ENCODE peak calls at places on chromosome X, in six cellular contexts. One of them, this sample, is unnamed. For H3K27me3, the result is how much of the 10 kb centered on the place peaks cover.

GRCh38 chrX:22135171-22135711 is 103.1 kb downstream of the PHEX start:
- DNase-seq in thoracic aorta: no peak
- DNase-seq in tibial artery: no peak
- DNase-seq in tibial nerve: no peak
- DNase-seq in breast epithelium: peak
- DNase-seq in PC-3: peak
- DNase-seq in this sample: no peak

GRCh38 chrX:149949743-149950436 is 11.6 kb upstream of the EOLA2 start:
- DNase-seq in thoracic aorta: no peak
- DNase-seq in tibial artery: no peak
- DNase-seq in tibial nerve: no peak
- DNase-seq in breast epithelium: no peak
- DNase-seq in PC-3: no peak
- DNase-seq in this sample: peak

GRCh38 chrX:44922980-44923379 is 50.0 kb downstream of the KDM6A start:
- DNase-seq in thoracic aorta: no peak
- DNase-seq in tibial artery: no peak
- DNase-seq in tibial nerve: no peak
- DNase-seq in breast epithelium: no peak
- DNase-seq in PC-3: no peak
- DNase-seq in this sample: no peak

GRCh38 chrX:11787564-11787963 is 29.5 kb downstream of the MSL3 start:
- DNase-seq in thoracic aorta: no peak
- DNase-seq in tibial artery: no peak
- DNase-seq in tibial nerve: peak
- DNase-seq in breast epithelium: no peak
- DNase-seq in PC-3: peak
- DNase-seq in this sample: peak

GRCh38 chrX:25015486-25016360 is at the start of gene ARX:
- DNase-seq in thoracic aorta: no peak
- DNase-seq in tibial artery: no peak
- DNase-seq in tibial nerve: no peak
- DNase-seq in breast epithelium: no peak
- DNase-seq in PC-3: no peak
- DNase-seq in this sample: peak

GRCh38 chrX:119686087-119686639 is 6.8 kb downstream of the SEPTIN6 start:
- DNase-seq in thoracic aorta: no peak
- DNase-seq in tibial artery: no peak
- DNase-seq in tibial nerve: no peak
- DNase-seq in breast epithelium: no peak
- DNase-seq in PC-3: no peak
- DNase-seq in this sample: no peak

GRCh38 chrX:9775930-9776329 is 10.3 kb upstream of the GPR143 start:
- DNase-seq in thoracic aorta: no peak
- DNase-seq in tibial artery: no peak
- DNase-seq in tibial nerve: no peak
- DNase-seq in breast epithelium: no peak
- DNase-seq in PC-3: no peak
- DNase-seq in this sample: no peak

GRCh38 chrX:113726009-113726408 is 857.9 kb upstream of the HTR2C start:
- DNase-seq in thoracic aorta: no peak
- DNase-seq in tibial artery: no peak
- DNase-seq in tibial nerve: no peak
- DNase-seq in breast epithelium: no peak
- DNase-seq in PC-3: no peak
- DNase-seq in this sample: no peak

GRCh38 chrX:21926527-21927278 is 13.8 kb upstream of the SMS start:
- DNase-seq in thoracic aorta: no peak
- DNase-seq in tibial artery: no peak
- DNase-seq in tibial nerve: no peak
- DNase-seq in breast epithelium: no peak
- DNase-seq in PC-3: peak
- DNase-seq in this sample: peak

GRCh38 chrX:124226129-124226528 is 106.3 kb upstream of the TEX13D start:
- DNase-seq in thoracic aorta: no peak
- DNase-seq in tibial artery: no peak
- DNase-seq in tibial nerve: no peak
- DNase-seq in breast epithelium: no peak
- DNase-seq in PC-3: peak
- DNase-seq in this sample: no peak

GRCh38 chrX:104112326-104112951 is at the start of gene ZCCHC18:
- DNase-seq in thoracic aorta: no peak
- DNase-seq in tibial artery: peak
- DNase-seq in tibial nerve: no peak
- DNase-seq in breast epithelium: peak
- DNase-seq in PC-3: peak
- DNase-seq in this sample: peak

GRCh38 chrX:54407266-54407665 is 32.9 kb upstream of the TSR2 start:
- DNase-seq in thoracic aorta: no peak
- DNase-seq in tibial artery: no peak
- DNase-seq in tibial nerve: no peak
- DNase-seq in breast epithelium: no peak
- DNase-seq in PC-3: no peak
- DNase-seq in this sample: no peak

GRCh38 chrX:100704581-100705203 is 27.2 kb downstream of the SYTL4 start:
- DNase-seq in thoracic aorta: no peak
- DNase-seq in tibial artery: no peak
- DNase-seq in tibial nerve: no peak
- DNase-seq in breast epithelium: no peak
- DNase-seq in PC-3: no peak
- DNase-seq in this sample: no peak

DNA sequence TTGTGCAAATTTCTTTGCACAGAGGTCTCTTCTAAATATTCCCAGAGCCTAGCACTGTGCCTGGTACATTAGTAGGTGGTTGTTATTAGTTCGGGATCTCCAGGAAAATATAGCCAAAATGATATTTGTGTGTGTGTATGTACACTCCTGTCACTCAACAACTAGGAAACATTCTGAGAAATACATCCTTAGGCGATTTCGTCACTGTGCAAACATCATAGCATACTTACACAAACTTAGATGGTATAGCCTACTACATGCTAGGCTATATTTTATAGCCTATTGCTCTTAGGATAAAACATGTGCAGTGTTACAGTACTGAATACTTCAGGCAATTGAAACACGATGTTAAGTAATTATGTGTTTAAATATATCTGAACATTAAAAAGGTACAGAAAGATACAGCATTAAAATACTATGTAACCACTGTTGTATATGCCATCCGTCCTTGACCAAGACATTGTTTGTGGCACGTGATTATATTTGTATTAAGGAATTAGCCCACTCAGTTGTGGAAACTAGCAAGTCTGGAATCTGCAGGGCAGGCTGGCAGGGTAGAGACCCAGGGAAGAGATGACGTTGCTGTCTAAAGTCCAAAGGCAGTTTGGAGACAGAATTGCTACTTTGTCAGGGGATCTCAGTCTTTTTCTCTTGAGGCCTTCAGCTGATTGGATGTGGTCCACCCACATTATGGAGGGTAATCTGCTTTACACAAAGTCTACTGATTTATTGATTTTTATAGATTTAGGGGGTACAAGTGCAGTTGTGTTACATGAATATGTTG is 106.9 kb downstream of the COL4A6 start:
- DNase-seq in thoracic aorta: no peak
- DNase-seq in tibial artery: no peak
- DNase-seq in tibial nerve: no peak
- DNase-seq in breast epithelium: no peak
- DNase-seq in PC-3: peak
- DNase-seq in this sample: no peak
- H3K27me3 ChIP-seq in thoracic aorta: under half
- H3K27me3 ChIP-seq in tibial artery: under half
- H3K27me3 ChIP-seq in tibial nerve: under half
- H3K27me3 ChIP-seq in breast epithelium: under half
- H3K27me3 ChIP-seq in PC-3: under half
- H3K27me3 ChIP-seq in this sample: under half

DNA sequence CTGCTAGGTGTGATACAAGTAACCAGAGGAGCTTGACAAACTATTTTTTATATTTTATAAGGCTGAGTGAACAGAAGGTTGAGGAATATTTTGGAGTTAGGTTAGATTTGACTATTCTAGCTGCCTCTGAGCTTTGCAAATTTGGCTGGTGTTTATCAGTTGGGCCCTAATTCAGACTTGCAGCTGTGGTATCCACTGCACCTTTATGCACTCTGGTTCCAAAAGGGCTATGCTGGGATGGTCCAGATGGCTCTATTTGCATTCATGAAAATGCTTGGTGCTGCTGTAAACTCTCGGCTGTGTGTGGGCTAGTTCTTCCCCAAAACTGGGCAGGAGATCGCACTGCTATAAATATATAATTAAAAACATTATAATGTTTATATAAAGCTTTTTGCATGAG is 106.3 kb downstream of the REPS2 start:
- DNase-seq in thoracic aorta: no peak
- DNase-seq in tibial artery: no peak
- DNase-seq in tibial nerve: no peak
- DNase-seq in breast epithelium: no peak
- DNase-seq in PC-3: no peak
- DNase-seq in this sample: no peak
- H3K27me3 ChIP-seq in thoracic aorta: under half
- H3K27me3 ChIP-seq in tibial artery: under half
- H3K27me3 ChIP-seq in tibial nerve: under half
- H3K27me3 ChIP-seq in breast epithelium: under half
- H3K27me3 ChIP-seq in PC-3: under half
- H3K27me3 ChIP-seq in this sample: under half

DNA sequence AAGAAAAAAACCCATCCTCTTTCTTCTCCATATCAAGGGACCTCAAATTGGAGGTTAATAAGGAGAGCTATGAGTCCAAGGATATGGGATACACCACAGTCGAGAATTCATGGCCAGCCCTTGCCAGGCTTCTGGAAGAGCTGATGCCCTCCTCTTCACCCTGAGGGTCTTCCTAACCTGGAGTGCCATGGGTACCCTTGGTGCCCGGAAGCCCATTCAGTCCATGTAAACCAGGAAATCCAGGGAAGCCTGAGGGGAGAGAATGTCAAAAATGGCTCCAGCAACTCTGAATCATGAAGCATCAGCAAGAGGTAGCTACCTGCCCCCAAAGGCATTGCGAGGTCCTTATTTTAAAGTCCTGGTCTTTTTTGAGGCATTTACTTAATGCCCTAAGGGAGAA is 78.2 kb downstream of the ATG4A start:
- DNase-seq in thoracic aorta: no peak
- DNase-seq in tibial artery: no peak
- DNase-seq in tibial nerve: no peak
- DNase-seq in breast epithelium: no peak
- DNase-seq in PC-3: no peak
- DNase-seq in this sample: no peak
- H3K27me3 ChIP-seq in thoracic aorta: under half
- H3K27me3 ChIP-seq in tibial artery: under half
- H3K27me3 ChIP-seq in tibial nerve: under half
- H3K27me3 ChIP-seq in breast epithelium: under half
- H3K27me3 ChIP-seq in PC-3: under half
- H3K27me3 ChIP-seq in this sample: under half

GRCh38 chrX:74520896-74521295 is 93.5 kb downstream of the RLIM start:
- DNase-seq in thoracic aorta: no peak
- DNase-seq in tibial artery: no peak
- DNase-seq in tibial nerve: no peak
- DNase-seq in breast epithelium: no peak
- DNase-seq in PC-3: no peak
- DNase-seq in this sample: no peak

GRCh38 chrX:74521961-74522833 is 92.2 kb downstream of the RLIM start:
- DNase-seq in thoracic aorta: no peak
- DNase-seq in tibial artery: no peak
- DNase-seq in tibial nerve: no peak
- DNase-seq in breast epithelium: no peak
- DNase-seq in PC-3: no peak
- DNase-seq in this sample: no peak

GRCh38 chrX:74520291-74520690 is 94.1 kb downstream of the RLIM start:
- DNase-seq in thoracic aorta: no peak
- DNase-seq in tibial artery: no peak
- DNase-seq in tibial nerve: no peak
- DNase-seq in breast epithelium: no peak
- DNase-seq in PC-3: no peak
- DNase-seq in this sample: no peak

GRCh38 chrX:74523224-74523623 is 91.2 kb downstream of the RLIM start:
- DNase-seq in thoracic aorta: no peak
- DNase-seq in tibial artery: no peak
- DNase-seq in tibial nerve: no peak
- DNase-seq in breast epithelium: no peak
- DNase-seq in PC-3: no peak
- DNase-seq in this sample: no peak

DNA sequence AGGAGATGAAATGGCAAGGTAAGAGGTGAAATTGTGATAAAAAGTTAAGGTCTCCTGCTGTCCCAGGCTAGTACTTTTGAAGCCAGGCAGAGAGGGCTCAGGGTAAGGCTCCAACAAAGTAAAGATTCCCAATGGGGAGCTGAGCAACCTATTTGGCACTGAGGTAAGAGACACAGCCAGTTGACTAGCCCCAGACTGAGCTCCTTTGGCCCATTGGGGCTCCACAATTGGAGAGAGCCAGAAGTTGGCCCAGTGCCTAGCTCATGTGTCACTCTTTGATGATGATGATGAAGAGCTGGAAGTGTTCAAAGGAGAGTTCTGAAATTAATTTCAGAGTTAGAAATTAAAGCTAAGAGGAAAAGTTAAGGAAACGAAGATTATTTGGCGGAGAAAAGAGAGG is 94.6 kb downstream of the RLIM start:
- DNase-seq in thoracic aorta: no peak
- DNase-seq in tibial artery: no peak
- DNase-seq in tibial nerve: peak
- DNase-seq in breast epithelium: no peak
- DNase-seq in PC-3: no peak
- DNase-seq in this sample: no peak
- H3K27me3 ChIP-seq in thoracic aorta: under half
- H3K27me3 ChIP-seq in tibial artery: under half
- H3K27me3 ChIP-seq in tibial nerve: under half
- H3K27me3 ChIP-seq in breast epithelium: under half
- H3K27me3 ChIP-seq in PC-3: under half
- H3K27me3 ChIP-seq in this sample: under half

GRCh38 chrX:132775230-132775823 is 183.1 kb downstream of the HS6ST2 start:
- DNase-seq in thoracic aorta: no peak
- DNase-seq in tibial artery: no peak
- DNase-seq in tibial nerve: no peak
- DNase-seq in breast epithelium: no peak
- DNase-seq in PC-3: no peak
- DNase-seq in this sample: no peak
- H3K27me3 ChIP-seq in thoracic aorta: under half
- H3K27me3 ChIP-seq in tibial artery: under half
- H3K27me3 ChIP-seq in tibial nerve: under half
- H3K27me3 ChIP-seq in breast epithelium: under half
- H3K27me3 ChIP-seq in PC-3: under half
- H3K27me3 ChIP-seq in this sample: under half

DNA sequence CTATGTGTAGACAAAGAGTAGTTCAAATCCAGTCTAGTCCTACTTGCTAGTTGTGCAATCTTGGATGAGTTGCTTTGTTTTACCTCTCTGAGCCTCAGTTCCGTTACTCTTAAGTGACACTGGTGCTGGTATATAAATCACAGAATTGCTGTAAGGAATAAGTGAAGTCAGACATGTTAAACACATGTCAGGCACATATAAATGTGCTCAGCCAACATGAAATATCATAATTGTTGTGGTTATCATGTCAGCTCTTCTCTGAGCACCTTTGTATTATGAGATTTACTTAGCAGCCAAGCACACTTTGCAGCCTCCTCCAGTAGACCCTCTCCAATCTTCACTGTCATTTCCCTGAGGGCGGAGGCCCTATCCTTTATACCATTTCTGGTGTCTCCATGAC is 87.9 kb upstream of the PAK3 start:
- DNase-seq in thoracic aorta: no peak
- DNase-seq in tibial artery: no peak
- DNase-seq in tibial nerve: no peak
- DNase-seq in breast epithelium: no peak
- DNase-seq in PC-3: no peak
- DNase-seq in this sample: no peak
- H3K27me3 ChIP-seq in thoracic aorta: under half
- H3K27me3 ChIP-seq in tibial artery: under half
- H3K27me3 ChIP-seq in tibial nerve: under half
- H3K27me3 ChIP-seq in breast epithelium: under half
- H3K27me3 ChIP-seq in PC-3: under half
- H3K27me3 ChIP-seq in this sample: under half